ENCODE peak calls at places on chromosome 1, in four cellular contexts. K is HL-60, L is GM12878, H is K562. F is an unnamed sample.

GRCh38 chr1:6614953-6615785 is 1.6 kb downstream of the PHF13 start:
- DNase-seq in K (no peak), L (no peak), H (no peak), F (no peak)

GRCh38 chr1:61742620-61743431 is 546 bp downstream of the PATJ start:
- DNase-seq in K (no peak), H (no peak), L (no peak), F (peak; percentile 50)

GRCh38 chr1:205939690-205940330 is 3.4 kb downstream of the SLC26A9 start:
- DNase-seq in H (peak; percentile 71), L (no peak), K (peak; percentile 29), F (no peak)

GRCh38 chr1:212606734-212607205 is 1.8 kb upstream of the ATF3 start:
- DNase-seq in L (no peak), K (peak; percentile 11), H (peak; percentile 56), F (peak; percentile 29)

GRCh38 chr1:193125369-193125768 is 3.5 kb downstream of the CDC73 start:
- DNase-seq in L (no peak), H (no peak), K (no peak), F (no peak)

GRCh38 chr1:207619833-207620572 is 24.9 kb upstream of the CR1L start:
- DNase-seq in H (peak; percentile 64), L (no peak), K (peak; percentile 38), F (peak; percentile 30)

GRCh38 chr1:151612506-151613274 is 840 bp downstream of the SNX27 start:
- DNase-seq in K (peak; percentile 36), L (no peak), H (peak; percentile 65), F (peak; percentile 25)

GRCh38 chr1:239545466-239545865 is 159.1 kb downstream of the CHRM3 start:
- DNase-seq in H (no peak), K (no peak), L (no peak), F (no peak)

GRCh38 chr1:232183266-232183800 is 446.6 kb downstream of the SIPA1L2 start:
- DNase-seq in L (no peak), K (no peak), H (no peak), F (no peak)

GRCh38 chr1:86155061-86155806 is 1.3 kb downstream of the COL24A1 start:
- DNase-seq in H (no peak), L (no peak), K (no peak), F (peak; percentile 9)

GRCh38 chr1:180425956-180426355 is 76.4 kb downstream of the ACBD6 start:
- DNase-seq in K (no peak), L (no peak), H (no peak), F (no peak)

GRCh38 chr1:23772049-23772853 is 6.0 kb upstream of the PITHD1 start:
- DNase-seq in K (peak; percentile 89), H (peak; percentile 74), L (peak; percentile 27), F (peak; percentile 47)

GRCh38 chr1:99652881-99653281 is 7.0 kb downstream of the PALMD start:
- DNase-seq in K (no peak), H (no peak), L (no peak), F (no peak)

GRCh38 chr1:963746-964525 is 2.3 kb upstream of the PLEKHN1 start:
- DNase-seq in K (no peak), L (no peak), H (no peak), F (no peak)

GRCh38 chr1:43952731-43953350 is 6.1 kb downstream of the IPO13 start:
- DNase-seq in H (no peak), K (no peak), L (no peak), F (no peak)

GRCh38 chr1:47399138-47399840 is 16.8 kb upstream of the FOXE3 start:
- DNase-seq in H (no peak), L (no peak), K (no peak), F (no peak)

GRCh38 chr1:103056423-103056822 is 51.9 kb downstream of the COL11A1 start:
- DNase-seq in L (no peak), K (no peak), H (no peak), F (no peak)

GRCh38 chr1:51584021-51584420 is 32.9 kb upstream of the OSBPL9 start:
- DNase-seq in K (no peak), L (no peak), H (no peak), F (no peak)

GRCh38 chr1:38586993-38587646 is 272.5 kb downstream of the RRAGC start:
- DNase-seq in L (peak; percentile 17), H (peak; percentile 88), K (peak; percentile 38), F (peak; percentile 66)

GRCh38 chr1:27891196-27891889 is 19.0 kb downstream of the THEMIS2 start:
- DNase-seq in L (peak; percentile 86), K (peak; percentile 82), H (no peak), F (no peak)

GRCh38 chr1:38241594-38242331 is 195.2 kb upstream of the POU3F1 start:
- DNase-seq in K (no peak), H (no peak), L (no peak), F (no peak)

GRCh38 chr1:222071313-222071886 is 329.5 kb upstream of the DUSP10 start:
- DNase-seq in H (no peak), K (no peak), L (no peak), F (no peak)

GRCh38 chr1:234188454-234188792 is 184.8 kb upstream of the COA6 start:
- DNase-seq in K (no peak), H (no peak), L (peak; percentile 12), F (no peak)

GRCh38 chr1:232678185-232678886 is 48.4 kb upstream of the SIPA1L2 start:
- DNase-seq in H (no peak), L (no peak), K (no peak), F (no peak)

GRCh38 chr1:95467036-95467435 is 233.0 kb downstream of the RWDD3 start:
- DNase-seq in H (no peak), L (no peak), K (no peak), F (no peak)
- TF ChIP-seq SPI1 in H (no peak), L (no peak), K (no peak), F (no peak)

GRCh38 chr1:52919051-52919719 is 2.4 kb downstream of the ECHDC2 start:
- DNase-seq in H (no peak), L (no peak), K (no peak), F (no peak)

GRCh38 chr1:52919720-52920199 is 1.8 kb downstream of the ECHDC2 start:
- DNase-seq in H (no peak), L (no peak), K (no peak), F (no peak)

GRCh38 chr1:52917591-52917990 is 3.9 kb downstream of the ECHDC2 start:
- DNase-seq in K (no peak), H (no peak), L (no peak), F (no peak)

GRCh38 chr1:52918201-52918600 is 3.3 kb downstream of the ECHDC2 start:
- DNase-seq in H (no peak), K (no peak), L (no peak), F (no peak)

GRCh38 chr1:52920791-52921291 is 699 bp downstream of the ECHDC2 start:
- DNase-seq in H (no peak), L (no peak), K (no peak), F (no peak)
- TF ChIP-seq SPI1 in H (no peak), L (no peak), K (no peak), F (no peak)

GRCh38 chr1:9058465-9058864 is 11.0 kb downstream of the SLC2A5 start:
- DNase-seq in L (no peak), K (no peak), H (peak; percentile 3), F (no peak)
- TF ChIP-seq SPI1 in L (no peak), K (peak; percentile 59), H (no peak), F (no peak)

GRCh38 chr1:82762829-82763532 is 962.2 kb downstream of the ADGRL2 start:
- DNase-seq in K (no peak), L (peak; percentile 9), H (no peak), F (no peak)
- TF ChIP-seq SPI1 in K (no peak), L (no peak), H (no peak), F (no peak)